ENCODE peak calls at places on chromosomes 7 and 10, in nine cellular contexts. I is tibial nerve, B is suprapubic skin, G is ovary, D is HepG2, M is upper lobe of left lung, P is transverse colon, H is K562, E is GM12878. K is an unnamed sample.

GRCh38 chr7:110804501-110804900 is 286.4 kb upstream of the LRRN3 start:
- DNase-seq in I (no peak), B (no peak), G (no peak), D (no peak), M (no peak), P (no peak), H (no peak), E (no peak), K (no peak)

GRCh38 chr7:151459726-151460473 is 20.0 kb upstream of the CRYGN start:
- DNase-seq in I (peak; percentile 75), B (peak; percentile 92), G (peak; percentile 87), D (peak; percentile 79), M (peak; percentile 74), P (peak; percentile 87), H (no peak), E (no peak), K (peak; percentile 73)

GRCh38 chr10:13784067-13784466 is 197.3 kb downstream of the PRPF18 start:
- DNase-seq in I (no peak), B (no peak), G (no peak), D (no peak), M (no peak), P (no peak), H (peak; percentile 6), E (no peak), K (no peak)

GRCh38 chr10:14838582-14839304 is 637 bp downstream of the HSPA14 start:
- DNase-seq in I (no peak), B (no peak), G (peak; percentile 25), D (peak; percentile 18), M (peak; percentile 35), P (peak; percentile 41), H (peak; percentile 40), E (no peak), K (peak; percentile 30)

GRCh38 chr10:70544431-70545340 is 57.9 kb downstream of the PRF1 start:
- DNase-seq in I (no peak), B (no peak), G (no peak), D (peak; percentile 26), M (no peak), P (no peak), H (no peak), E (no peak), K (no peak)

GRCh38 chr10:88386204-88386877 is 196.8 kb downstream of the RNLS start:
- DNase-seq in I (no peak), B (no peak), G (no peak), D (peak; percentile 53), M (no peak), P (no peak), H (no peak), E (peak; percentile 85), K (no peak)

GRCh38 chr10:7571992-7572391 is 94.8 kb downstream of the ITIH5 start:
- DNase-seq in I (no peak), B (no peak), G (no peak), D (no peak), M (no peak), P (no peak), H (no peak), E (no peak), K (no peak)

GRCh38 chr10:101012525-101013364 is 13.1 kb downstream of the LZTS2 start:
- DNase-seq in I (peak; percentile 81), B (peak; percentile 92), G (peak; percentile 85), D (peak; percentile 89), M (peak; percentile 91), P (peak; percentile 92), H (peak; percentile 75), E (peak; percentile 61), K (peak; percentile 91)

GRCh38 chr7:150520145-150520544 is 5.5 kb downstream of the GIMAP7 start:
- DNase-seq in I (no peak), B (no peak), G (no peak), D (no peak), M (no peak), P (no peak), H (no peak), E (no peak), K (no peak)

GRCh38 chr7:98981701-98982100 is 103.4 kb downstream of the TRRAP start:
- DNase-seq in I (no peak), B (no peak), G (no peak), D (no peak), M (no peak), P (no peak), H (no peak), E (no peak), K (no peak)
- H3K36me3 ChIP-seq in I (peaks cover 100% of the 10 kb centered on the region), B (peaks cover 95% of the 10 kb centered on the region), G (no peaks in the 10 kb centered on the region), D (peaks cover 34% of the 10 kb centered on the region), M (peaks cover 99% of the 10 kb centered on the region), P (peaks cover 4% of the 10 kb centered on the region), H (peaks cover 99% of the 10 kb centered on the region), E (peaks cover 25% of the 10 kb centered on the region), K (peaks cover 100% of the 10 kb centered on the region)

DNA sequence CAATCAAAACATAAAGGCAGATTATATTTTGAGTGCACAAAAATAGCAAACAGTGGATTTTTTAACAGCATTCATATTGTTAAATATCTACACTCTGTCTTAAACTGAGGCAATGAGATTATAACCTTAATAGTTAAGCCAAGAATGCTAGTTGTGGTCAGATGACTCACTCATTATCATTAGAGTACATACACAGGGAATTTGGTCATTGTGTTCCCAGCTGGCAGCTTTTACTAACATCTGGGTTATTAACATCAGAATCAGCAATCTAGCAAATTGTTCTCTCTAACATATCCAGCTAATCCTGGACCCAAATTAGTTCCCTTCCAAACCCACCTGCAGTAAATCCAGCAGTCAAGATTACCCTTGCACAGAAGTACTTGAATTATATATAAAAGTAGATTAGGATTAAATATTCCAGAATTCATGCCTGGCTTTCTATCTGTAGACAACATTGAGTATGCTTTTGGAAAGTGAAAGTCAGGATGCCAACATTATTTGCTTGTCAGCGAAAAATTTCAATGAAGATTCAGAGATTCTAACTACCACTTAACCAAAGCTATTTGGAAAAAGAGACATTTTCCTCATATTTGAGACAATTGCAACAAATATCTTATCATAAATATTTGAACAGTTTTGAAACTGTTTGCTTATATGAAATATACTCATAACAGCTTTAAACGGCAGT is 1035.6 kb upstream of the PHF14 start:
- DNase-seq in I (no peak), B (no peak), G (no peak), D (no peak), M (no peak), P (no peak), H (peak; percentile 1), E (no peak), K (no peak)
- TF ChIP-seq EP300 in I (no peak), B (no peak), G (no peak), D (no peak), M (no peak), P (no peak), H (no peak), E (no peak), K (no peak)

GRCh38 chr7:101357433-101357832 is 5.2 kb upstream of the COL26A1 start:
- DNase-seq in I (no peak), B (no peak), G (no peak), D (no peak), M (no peak), P (no peak), H (no peak), E (no peak), K (no peak)
- H3K36me3 ChIP-seq in I (no peaks in the 10 kb centered on the region), B (no peaks in the 10 kb centered on the region), G (no peaks in the 10 kb centered on the region), D (no peaks in the 10 kb centered on the region), M (no peaks in the 10 kb centered on the region), P (no peaks in the 10 kb centered on the region), H (no peaks in the 10 kb centered on the region), E (no peaks in the 10 kb centered on the region), K (no peaks in the 10 kb centered on the region)

DNA sequence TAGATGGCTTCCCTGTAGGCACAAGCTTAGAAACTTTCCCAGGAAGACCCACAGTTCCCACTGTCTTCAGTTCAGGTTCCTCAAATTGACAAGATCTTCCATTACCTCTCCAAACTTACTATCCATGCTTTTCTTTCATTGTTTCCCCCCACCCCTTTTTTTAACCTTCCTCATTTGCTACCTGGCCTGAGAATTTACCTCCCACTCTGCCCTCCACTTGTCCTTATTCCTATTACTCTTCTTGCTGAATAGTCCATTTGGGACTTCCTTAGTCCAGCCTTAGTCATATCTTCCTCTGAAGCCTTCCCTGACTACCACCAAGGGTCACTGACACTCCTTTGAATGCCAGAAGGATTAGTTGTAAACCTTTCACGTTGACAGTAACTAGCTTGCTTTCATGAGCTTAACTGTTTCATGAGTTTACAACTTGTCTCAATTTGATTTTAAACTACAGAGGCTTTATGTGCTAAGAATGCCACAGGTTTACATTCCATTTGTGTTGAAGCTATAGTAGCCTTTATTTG is 1.2 kb upstream of the CALU start:
- DNase-seq in I (no peak), B (no peak), G (no peak), D (peak; percentile 7), M (no peak), P (no peak), H (peak; percentile 55), E (no peak), K (no peak)
- TF ChIP-seq EP300 in I (no peak), B (no peak), G (no peak), D (no peak), M (no peak), P (no peak), H (no peak), E (no peak), K (no peak)

DNA sequence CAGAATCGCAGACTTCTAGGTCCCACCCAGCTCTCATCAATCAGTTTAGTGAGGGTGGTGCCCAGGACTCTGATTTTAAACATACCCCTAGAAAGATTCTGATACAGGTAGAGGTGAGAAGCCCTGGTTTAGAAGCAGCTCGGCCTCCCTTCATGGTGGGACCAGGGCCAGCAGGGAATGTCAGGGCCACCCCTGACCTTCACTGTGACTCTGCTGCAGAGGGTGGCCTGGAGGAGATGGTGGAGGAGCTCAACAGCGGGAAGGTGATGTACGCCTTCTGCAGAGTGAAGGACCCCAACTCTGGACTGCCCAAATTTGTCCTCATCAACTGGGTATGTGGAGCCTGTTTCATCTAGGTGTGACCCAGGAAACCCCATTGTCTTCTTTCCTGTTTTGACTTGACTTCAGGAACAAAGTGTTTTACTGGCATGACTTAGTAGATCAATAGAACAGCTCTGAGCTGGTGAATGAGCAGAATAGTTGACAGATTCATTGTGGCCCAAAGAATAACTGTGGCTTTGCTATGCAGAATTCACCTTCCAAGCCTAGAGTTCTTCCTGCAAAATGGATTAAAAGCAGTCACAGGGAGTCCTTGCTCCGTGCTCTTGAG is 7.2 kb downstream of the DBNL start:
- DNase-seq in I (no peak), B (peak; percentile 45), G (no peak), D (no peak), M (peak; percentile 4), P (no peak), H (no peak), E (no peak), K (no peak)
- H3K36me3 ChIP-seq in I (peaks cover 79% of the 10 kb centered on the region), B (peaks cover 68% of the 10 kb centered on the region), G (no peaks in the 10 kb centered on the region), D (peaks cover 13% of the 10 kb centered on the region), M (peaks cover 72% of the 10 kb centered on the region), P (no peaks in the 10 kb centered on the region), H (peaks cover 67% of the 10 kb centered on the region), E (peaks cover 22% of the 10 kb centered on the region), K (peaks cover 75% of the 10 kb centered on the region)